ENCODE peak calls at places on chromosomes 7 and 10, in seven cellular contexts. One of them, this sample, is unnamed.

GRCh38 chr10:120917521-120918250 is 66.5 kb downstream of the WDR11 start:
- DNase-seq in IMR-90: no peak
- DNase-seq in RWPE1: peak
- DNase-seq in astrocyte of the cerebellum: no peak
- DNase-seq in thyroid gland: no peak
- DNase-seq in foreskin fibroblast: peak
- DNase-seq in AG04450: no peak
- DNase-seq in this sample: no peak

GRCh38 chr10:124539935-124540641 is 78.5 kb downstream of the LHPP start:
- DNase-seq in IMR-90: peak
- DNase-seq in RWPE1: peak
- DNase-seq in astrocyte of the cerebellum: peak
- DNase-seq in thyroid gland: peak
- DNase-seq in foreskin fibroblast: no peak
- DNase-seq in AG04450: no peak
- DNase-seq in this sample: peak

GRCh38 chr10:5395168-5395567 is 9.5 kb downstream of the TUBAL3 start:
- DNase-seq in IMR-90: no peak
- DNase-seq in RWPE1: no peak
- DNase-seq in astrocyte of the cerebellum: no peak
- DNase-seq in thyroid gland: no peak
- DNase-seq in foreskin fibroblast: no peak
- DNase-seq in AG04450: no peak
- DNase-seq in this sample: no peak

GRCh38 chr10:121007264-121007663 is 156.1 kb downstream of the WDR11 start:
- DNase-seq in IMR-90: no peak
- DNase-seq in RWPE1: no peak
- DNase-seq in astrocyte of the cerebellum: no peak
- DNase-seq in thyroid gland: no peak
- DNase-seq in foreskin fibroblast: no peak
- DNase-seq in AG04450: no peak
- DNase-seq in this sample: no peak

GRCh38 chr7:159105845-159106614 is 38.6 kb downstream of the VIPR2 start:
- DNase-seq in IMR-90: no peak
- DNase-seq in RWPE1: no peak
- DNase-seq in astrocyte of the cerebellum: no peak
- DNase-seq in thyroid gland: no peak
- DNase-seq in foreskin fibroblast: no peak
- DNase-seq in AG04450: no peak
- DNase-seq in this sample: no peak

GRCh38 chr7:32785365-32785764 is 106.2 kb downstream of the KBTBD2 start:
- DNase-seq in IMR-90: no peak
- DNase-seq in RWPE1: no peak
- DNase-seq in astrocyte of the cerebellum: no peak
- DNase-seq in thyroid gland: no peak
- DNase-seq in foreskin fibroblast: no peak
- DNase-seq in AG04450: no peak
- DNase-seq in this sample: no peak

GRCh38 chr10:79941585-79942210 is 7.2 kb downstream of the SFTPD start:
- DNase-seq in IMR-90: no peak
- DNase-seq in RWPE1: no peak
- DNase-seq in astrocyte of the cerebellum: no peak
- DNase-seq in thyroid gland: no peak
- DNase-seq in foreskin fibroblast: no peak
- DNase-seq in AG04450: no peak
- DNase-seq in this sample: no peak

GRCh38 chr10:123754105-123754504 is 88.0 kb downstream of the GPR26 start:
- DNase-seq in IMR-90: no peak
- DNase-seq in RWPE1: no peak
- DNase-seq in astrocyte of the cerebellum: no peak
- DNase-seq in thyroid gland: no peak
- DNase-seq in foreskin fibroblast: no peak
- DNase-seq in AG04450: no peak
- DNase-seq in this sample: no peak

GRCh38 chr10:127310932-127311331 is 114.5 kb upstream of the INSYN2A start:
- DNase-seq in IMR-90: no peak
- DNase-seq in RWPE1: no peak
- DNase-seq in astrocyte of the cerebellum: no peak
- DNase-seq in thyroid gland: no peak
- DNase-seq in foreskin fibroblast: no peak
- DNase-seq in AG04450: no peak
- DNase-seq in this sample: no peak

GRCh38 chr10:120505866-120506265 is 48.8 kb downstream of the PLPP4 start:
- DNase-seq in IMR-90: no peak
- DNase-seq in RWPE1: no peak
- DNase-seq in astrocyte of the cerebellum: peak
- DNase-seq in thyroid gland: no peak
- DNase-seq in foreskin fibroblast: no peak
- DNase-seq in AG04450: no peak
- DNase-seq in this sample: no peak

GRCh38 chr7:33964417-33965115 is 59.2 kb downstream of the BMPER start:
- DNase-seq in IMR-90: no peak
- DNase-seq in RWPE1: no peak
- DNase-seq in astrocyte of the cerebellum: no peak
- DNase-seq in thyroid gland: no peak
- DNase-seq in foreskin fibroblast: no peak
- DNase-seq in AG04450: no peak
- DNase-seq in this sample: no peak

GRCh38 chr7:5394264-5395105 is 29.1 kb downstream of the TNRC18 start:
- DNase-seq in IMR-90: no peak
- DNase-seq in RWPE1: no peak
- DNase-seq in astrocyte of the cerebellum: no peak
- DNase-seq in thyroid gland: no peak
- DNase-seq in foreskin fibroblast: no peak
- DNase-seq in AG04450: no peak
- DNase-seq in this sample: no peak

GRCh38 chr7:32583791-32584190 is 88.5 kb downstream of the AVL9 start:
- DNase-seq in IMR-90: peak
- DNase-seq in RWPE1: no peak
- DNase-seq in astrocyte of the cerebellum: peak
- DNase-seq in thyroid gland: no peak
- DNase-seq in foreskin fibroblast: peak
- DNase-seq in AG04450: peak
- DNase-seq in this sample: no peak

GRCh38 chr10:22792161-22792560 is 77.8 kb upstream of the PIP4K2A start:
- DNase-seq in IMR-90: no peak
- DNase-seq in RWPE1: no peak
- DNase-seq in astrocyte of the cerebellum: no peak
- DNase-seq in thyroid gland: no peak
- DNase-seq in foreskin fibroblast: no peak
- DNase-seq in AG04450: no peak
- DNase-seq in this sample: no peak

DNA sequence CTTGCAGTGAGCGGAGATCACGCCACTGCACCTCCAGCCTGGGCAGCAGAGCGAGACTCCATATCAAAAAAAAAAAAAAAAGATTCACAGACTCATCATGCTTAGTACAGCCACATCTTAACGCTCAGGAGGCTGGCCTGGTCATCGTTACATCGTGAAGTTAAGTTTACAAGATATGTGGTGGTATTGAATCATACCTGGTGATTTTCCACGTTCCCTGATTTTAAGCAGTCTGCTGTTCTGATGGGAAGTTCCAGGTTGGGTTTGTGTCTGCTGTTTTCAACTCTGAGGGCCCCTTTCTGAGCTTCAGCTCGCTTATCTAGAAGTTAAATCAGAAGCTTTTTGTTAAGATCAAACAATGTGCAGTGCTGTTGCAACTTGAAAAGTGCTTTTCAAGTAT is 6.9 kb downstream of the PPP2R2D start:
- DNase-seq in IMR-90: no peak
- DNase-seq in RWPE1: no peak
- DNase-seq in astrocyte of the cerebellum: no peak
- DNase-seq in thyroid gland: no peak
- DNase-seq in foreskin fibroblast: no peak
- DNase-seq in AG04450: no peak
- DNase-seq in this sample: no peak
- TF ChIP-seq CTCF in IMR-90: no peak
- TF ChIP-seq CTCF in RWPE1: no peak
- TF ChIP-seq CTCF in astrocyte of the cerebellum: no peak
- TF ChIP-seq CTCF in thyroid gland: no peak
- TF ChIP-seq CTCF in foreskin fibroblast: no peak
- TF ChIP-seq CTCF in AG04450: no peak
- TF ChIP-seq CTCF in this sample: no peak

DNA sequence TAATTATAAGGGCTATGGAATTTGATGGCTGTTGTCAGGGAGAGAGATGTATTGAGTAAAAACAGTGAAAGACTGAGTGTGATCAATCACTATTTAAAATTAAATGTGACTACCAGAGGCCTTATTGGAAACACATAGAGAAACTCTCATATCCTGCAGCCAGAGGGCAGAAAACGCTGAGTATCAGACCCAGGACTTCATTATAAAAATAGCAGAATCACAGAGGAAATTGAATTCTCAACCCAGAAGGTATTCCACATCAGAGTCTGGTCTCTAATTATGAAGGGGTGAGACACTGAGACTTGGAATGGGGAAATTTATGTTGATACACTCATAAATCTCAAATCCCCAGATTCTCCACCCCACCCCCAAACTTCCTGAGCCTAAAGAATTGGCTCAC is 69.5 kb upstream of the IL6 start:
- DNase-seq in IMR-90: no peak
- DNase-seq in RWPE1: no peak
- DNase-seq in astrocyte of the cerebellum: no peak
- DNase-seq in thyroid gland: no peak
- DNase-seq in foreskin fibroblast: no peak
- DNase-seq in AG04450: no peak
- DNase-seq in this sample: no peak
- TF ChIP-seq CTCF in IMR-90: peak
- TF ChIP-seq CTCF in RWPE1: no peak
- TF ChIP-seq CTCF in astrocyte of the cerebellum: no peak
- TF ChIP-seq CTCF in thyroid gland: no peak
- TF ChIP-seq CTCF in foreskin fibroblast: no peak
- TF ChIP-seq CTCF in AG04450: peak
- TF ChIP-seq CTCF in this sample: no peak

GRCh38 chr7:200704-201103 is 8.3 kb downstream of the FAM20C start:
- DNase-seq in IMR-90: no peak
- DNase-seq in RWPE1: no peak
- DNase-seq in astrocyte of the cerebellum: no peak
- DNase-seq in thyroid gland: no peak
- DNase-seq in foreskin fibroblast: no peak
- DNase-seq in AG04450: no peak
- DNase-seq in this sample: no peak
- TF ChIP-seq CTCF in IMR-90: no peak
- TF ChIP-seq CTCF in RWPE1: no peak
- TF ChIP-seq CTCF in astrocyte of the cerebellum: no peak
- TF ChIP-seq CTCF in thyroid gland: no peak
- TF ChIP-seq CTCF in foreskin fibroblast: no peak
- TF ChIP-seq CTCF in AG04450: no peak
- TF ChIP-seq CTCF in this sample: peak

DNA sequence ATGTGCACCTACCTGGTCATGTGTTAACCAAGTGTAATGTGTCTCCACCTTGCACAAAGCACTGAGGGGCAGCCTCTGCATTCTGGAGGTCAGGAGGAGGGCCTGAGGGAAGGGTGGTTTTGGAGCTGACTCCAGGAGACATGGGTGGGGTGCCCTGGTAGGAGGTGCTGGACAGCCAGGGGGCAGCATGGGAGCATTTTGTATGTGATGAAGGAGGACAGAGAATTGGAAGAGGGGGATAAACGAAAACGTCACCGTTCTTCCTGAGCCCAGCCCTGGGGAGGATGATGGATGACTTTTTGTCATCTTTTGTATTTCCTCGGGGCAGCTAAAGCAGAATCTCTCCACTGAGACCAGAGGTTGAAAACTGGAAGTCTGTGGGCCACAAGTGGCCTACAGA is 242.3 kb downstream of the VTI1A start:
- DNase-seq in IMR-90: peak
- DNase-seq in RWPE1: peak
- DNase-seq in astrocyte of the cerebellum: no peak
- DNase-seq in thyroid gland: no peak
- DNase-seq in foreskin fibroblast: no peak
- DNase-seq in AG04450: no peak
- DNase-seq in this sample: peak
- TF ChIP-seq CTCF in IMR-90: peak
- TF ChIP-seq CTCF in RWPE1: no peak
- TF ChIP-seq CTCF in astrocyte of the cerebellum: peak
- TF ChIP-seq CTCF in thyroid gland: no peak
- TF ChIP-seq CTCF in foreskin fibroblast: peak
- TF ChIP-seq CTCF in AG04450: peak
- TF ChIP-seq CTCF in this sample: peak

DNA sequence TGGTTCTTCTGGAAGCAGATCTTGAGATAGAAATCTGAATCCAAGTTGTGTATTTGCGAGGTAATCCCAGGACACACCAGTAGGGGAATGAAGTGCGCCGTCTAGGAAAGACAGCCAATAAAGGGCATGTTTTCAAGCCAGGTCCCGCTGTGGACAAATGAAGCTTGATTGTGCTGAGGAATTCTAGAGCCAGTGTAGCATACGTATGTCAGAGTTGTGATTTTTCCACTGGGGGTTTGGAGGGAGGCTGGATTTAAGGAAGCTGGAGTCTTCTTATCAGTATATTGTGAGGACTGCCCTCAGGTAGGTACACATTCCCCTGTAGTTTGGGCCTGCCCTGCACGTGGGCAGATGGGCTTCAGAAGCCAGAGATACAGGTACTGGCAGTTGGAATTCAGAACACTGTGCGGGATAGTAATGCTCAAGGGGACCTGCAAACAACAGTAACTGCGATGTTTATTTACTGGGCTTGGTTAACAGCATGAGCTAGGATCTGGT is 50.9 kb downstream of the GALNT11 start:
- DNase-seq in IMR-90: no peak
- DNase-seq in RWPE1: peak
- DNase-seq in astrocyte of the cerebellum: no peak
- DNase-seq in thyroid gland: no peak
- DNase-seq in foreskin fibroblast: no peak
- DNase-seq in AG04450: no peak
- DNase-seq in this sample: peak
- TF ChIP-seq CTCF in IMR-90: peak
- TF ChIP-seq CTCF in RWPE1: peak
- TF ChIP-seq CTCF in astrocyte of the cerebellum: peak
- TF ChIP-seq CTCF in thyroid gland: no peak
- TF ChIP-seq CTCF in foreskin fibroblast: peak
- TF ChIP-seq CTCF in AG04450: peak
- TF ChIP-seq CTCF in this sample: peak

DNA sequence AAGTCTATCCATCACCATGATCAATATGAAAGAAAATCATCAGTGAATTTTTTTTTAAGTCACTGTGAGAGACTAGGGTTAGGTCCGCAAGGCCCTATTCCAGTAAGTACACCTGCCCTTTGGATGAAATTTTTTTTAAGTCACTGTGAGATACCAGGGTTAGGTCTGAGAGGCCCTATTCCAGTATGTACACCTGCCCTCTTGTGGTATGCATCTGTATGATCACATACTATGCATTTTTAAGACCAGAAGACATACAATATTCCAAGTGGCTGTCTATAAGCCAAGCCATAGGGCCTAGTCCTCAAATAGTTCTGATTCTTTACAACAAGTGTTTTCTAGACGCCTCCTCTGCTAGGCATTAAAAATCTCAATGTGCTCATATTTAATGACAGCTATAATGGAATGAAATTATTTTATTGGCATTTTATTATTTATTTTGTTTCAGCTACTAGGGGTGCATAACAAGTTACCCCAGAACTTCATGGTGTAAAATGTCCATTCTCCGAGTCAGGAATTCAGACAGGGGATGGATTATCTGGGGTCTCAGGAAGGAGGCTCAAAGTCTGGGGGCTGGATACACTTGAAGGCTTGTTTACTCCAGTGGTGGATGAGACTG is 53.1 kb downstream of the TEX36 start:
- DNase-seq in IMR-90: peak
- DNase-seq in RWPE1: peak
- DNase-seq in astrocyte of the cerebellum: peak
- DNase-seq in thyroid gland: no peak
- DNase-seq in foreskin fibroblast: peak
- DNase-seq in AG04450: peak
- DNase-seq in this sample: peak
- TF ChIP-seq CTCF in IMR-90: peak
- TF ChIP-seq CTCF in RWPE1: peak
- TF ChIP-seq CTCF in astrocyte of the cerebellum: peak
- TF ChIP-seq CTCF in thyroid gland: no peak
- TF ChIP-seq CTCF in foreskin fibroblast: peak
- TF ChIP-seq CTCF in AG04450: peak
- TF ChIP-seq CTCF in this sample: no peak